ENCODE peak calls at places on chromosomes 12 and 14, in four cellular contexts. N, G, P and H are unnamed samples.

GRCh38 chr14:100582496-100583165 is 4.6 kb downstream of the BEGAIN start:
- DNase-seq in N (no peak), G (no peak), P (no peak), H (no peak)

GRCh38 chr12:120800665-120801064 is 75.0 kb downstream of the ACADS start:
- DNase-seq in N (peak), G (no peak), P (no peak), H (peak)

GRCh38 chr12:110247340-110248095 is 33.5 kb upstream of the ATP2A2 start:
- DNase-seq in N (no peak), G (no peak), P (no peak), H (peak)

GRCh38 chr12:46389130-46389616 is 16.6 kb upstream of the SLC38A2 start:
- DNase-seq in N (peak), G (no peak), P (no peak), H (no peak)

GRCh38 chr12:91994208-91994797 is 151.3 kb downstream of the BTG1 start:
- DNase-seq in N (no peak), G (no peak), P (no peak), H (no peak)

GRCh38 chr14:35046751-35047536 is 872 bp downstream of the FAM177A1 start:
- DNase-seq in N (peak), G (no peak), P (no peak), H (peak)

GRCh38 chr12:68831751-68832503 is 23.9 kb downstream of the MDM2 start:
- DNase-seq in N (no peak), G (no peak), P (no peak), H (no peak)

GRCh38 chr14:68942281-68943035 is 36.6 kb downstream of the ACTN1 start:
- DNase-seq in N (no peak), G (no peak), P (no peak), H (no peak)

GRCh38 chr14:61222388-61222787 is 58.8 kb downstream of the TMEM30B start:
- DNase-seq in N (no peak), G (no peak), P (no peak), H (no peak)